ENCODE peak calls at places on chromosomes 6 and 20, in four cellular contexts. Q, Z, G and H are unnamed samples. For H3K4me1, the result is how much of the 10 kb centered on the place peaks cover.

GRCh38 chr6:167045828-167046580 is 46.8 kb downstream of the CEP43 start:
- DNase-seq in G (no peak), Z (no peak), Q (no peak), H (no peak)

GRCh38 chr6:97586344-97586743 is 303.3 kb upstream of the MMS22L start:
- DNase-seq in G (no peak), Q (no peak), Z (no peak), H (no peak)

GRCh38 chr6:48628316-48628715 is 517.3 kb upstream of the PTCHD4 start:
- DNase-seq in Z (no peak), G (no peak), Q (no peak), H (no peak)

GRCh38 chr20:58447733-58448391 is 58.8 kb downstream of the VAPB start:
- DNase-seq in Q (peak), G (peak), Z (no peak), H (peak)

GRCh38 chr20:58366016-58366415 is 23.0 kb upstream of the VAPB start:
- DNase-seq in Q (no peak), Z (no peak), G (no peak), H (no peak)

GRCh38 chr6:81171991-81172740 is 580.3 kb downstream of the TENT5A start:
- DNase-seq in Z (no peak), G (no peak), Q (peak), H (no peak)

GRCh38 chr20:14729390-14729789 is 392.0 kb upstream of the FLRT3 start:
- DNase-seq in G (no peak), Z (no peak), Q (no peak), H (no peak)

GRCh38 chr6:1379026-1379809 is 10.2 kb upstream of the FOXF2 start:
- DNase-seq in G (no peak), Z (peak), Q (no peak), H (no peak)

GRCh38 chr6:128807577-128807976 is 75.4 kb upstream of the LAMA2 start:
- DNase-seq in Q (no peak), G (no peak), Z (no peak), H (peak)

GRCh38 chr6:138246650-138247440 is 28.6 kb upstream of the PBOV1 start:
- DNase-seq in Z (no peak), Q (no peak), G (no peak), H (no peak)

GRCh38 chr6:15290067-15290641 is 44.3 kb downstream of the JARID2 start:
- DNase-seq in Q (no peak), Z (no peak), G (no peak), H (no peak)
- H3K4me1 ChIP-seq in Q (under half), Z (under half), G (under half), H (under half)

GRCh38 chr6:23269436-23269835 is 700.1 kb downstream of the HDGFL1 start:
- DNase-seq in Q (no peak), Z (no peak), G (no peak), H (no peak)
- H3K4me1 ChIP-seq in Q (under half), Z (under half), G (under half), H (under half)

DNA sequence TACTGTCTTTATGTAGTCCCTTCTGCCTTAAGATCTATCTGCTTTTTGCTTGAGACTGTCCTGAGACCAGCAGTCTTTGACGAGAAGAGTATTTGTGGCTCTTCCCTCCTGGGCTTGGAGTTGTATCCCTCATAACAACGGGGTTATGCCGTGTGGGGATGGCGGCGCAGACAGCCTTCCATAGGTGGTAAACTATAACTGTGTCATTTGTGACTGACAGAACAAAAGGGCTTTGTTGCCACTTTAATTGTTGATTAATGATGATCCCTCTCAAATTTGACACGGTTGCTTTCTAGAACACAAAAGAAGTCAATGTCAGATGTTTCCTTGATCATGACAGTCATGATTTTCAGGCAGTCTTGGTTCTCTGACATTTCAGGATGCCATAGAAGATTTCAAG is 196.6 kb downstream of the JARID2 start:
- DNase-seq in Z (no peak), Q (no peak), G (no peak), H (no peak)
- H3K4me1 ChIP-seq in Z (half or more), Q (under half), G (under half), H (under half)

GRCh38 chr6:42227173-42227850 is 9.7 kb upstream of the MRPS10 start:
- DNase-seq in G (no peak), Q (no peak), Z (no peak), H (no peak)
- H3K4me1 ChIP-seq in G (under half), Q (under half), Z (under half), H (under half)

DNA sequence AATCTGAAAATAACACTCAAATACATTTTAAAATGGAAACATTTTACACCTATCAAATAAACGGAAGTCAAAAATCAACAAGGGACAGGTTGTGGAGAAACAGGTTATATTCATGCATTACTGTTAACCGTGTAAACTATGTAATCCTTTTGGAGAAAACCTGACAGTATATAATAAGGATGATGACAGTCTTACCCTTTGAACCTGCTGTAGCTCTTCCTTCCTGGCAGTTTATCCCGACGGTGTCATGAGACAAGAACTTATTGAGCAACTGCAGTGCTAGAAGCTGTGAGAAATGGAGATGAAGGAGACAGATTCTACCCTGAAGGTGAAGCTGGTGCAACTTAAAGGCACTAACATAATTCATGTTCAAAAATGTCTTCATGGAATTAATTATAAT is 76.7 kb downstream of the PLEKHG1 start:
- DNase-seq in Z (no peak), Q (no peak), G (no peak), H (no peak)
- H3K4me1 ChIP-seq in Z (under half), Q (under half), G (under half), H (under half)

GRCh38 chr6:142324111-142324510 is 22.3 kb downstream of the ADGRG6 start:
- DNase-seq in Q (no peak), Z (no peak), G (no peak), H (no peak)
- H3K4me1 ChIP-seq in Q (under half), Z (under half), G (under half), H (under half)

DNA sequence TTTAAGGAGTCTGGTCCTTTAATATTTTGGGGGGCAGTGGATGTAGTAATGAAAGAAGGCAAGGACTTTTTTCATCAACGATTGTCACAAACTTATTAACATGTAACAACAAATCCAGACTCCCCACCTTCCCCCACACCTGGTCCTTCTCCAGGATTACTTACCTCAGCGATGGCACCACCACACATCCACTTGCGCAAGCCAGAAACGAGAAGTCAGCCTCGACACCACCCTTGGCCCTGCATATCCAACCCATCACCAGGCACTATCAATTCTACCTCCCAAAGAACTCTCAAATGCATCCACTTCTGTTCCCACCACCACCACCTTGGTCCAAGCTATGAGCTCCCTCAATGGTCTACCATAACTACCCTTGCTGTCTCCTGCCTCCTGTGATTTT is 6.6 kb downstream of the EZR start:
- DNase-seq in Z (no peak), G (no peak), Q (no peak), H (no peak)
- H3K4me1 ChIP-seq in Z (half or more), G (half or more), Q (under half), H (half or more)

DNA sequence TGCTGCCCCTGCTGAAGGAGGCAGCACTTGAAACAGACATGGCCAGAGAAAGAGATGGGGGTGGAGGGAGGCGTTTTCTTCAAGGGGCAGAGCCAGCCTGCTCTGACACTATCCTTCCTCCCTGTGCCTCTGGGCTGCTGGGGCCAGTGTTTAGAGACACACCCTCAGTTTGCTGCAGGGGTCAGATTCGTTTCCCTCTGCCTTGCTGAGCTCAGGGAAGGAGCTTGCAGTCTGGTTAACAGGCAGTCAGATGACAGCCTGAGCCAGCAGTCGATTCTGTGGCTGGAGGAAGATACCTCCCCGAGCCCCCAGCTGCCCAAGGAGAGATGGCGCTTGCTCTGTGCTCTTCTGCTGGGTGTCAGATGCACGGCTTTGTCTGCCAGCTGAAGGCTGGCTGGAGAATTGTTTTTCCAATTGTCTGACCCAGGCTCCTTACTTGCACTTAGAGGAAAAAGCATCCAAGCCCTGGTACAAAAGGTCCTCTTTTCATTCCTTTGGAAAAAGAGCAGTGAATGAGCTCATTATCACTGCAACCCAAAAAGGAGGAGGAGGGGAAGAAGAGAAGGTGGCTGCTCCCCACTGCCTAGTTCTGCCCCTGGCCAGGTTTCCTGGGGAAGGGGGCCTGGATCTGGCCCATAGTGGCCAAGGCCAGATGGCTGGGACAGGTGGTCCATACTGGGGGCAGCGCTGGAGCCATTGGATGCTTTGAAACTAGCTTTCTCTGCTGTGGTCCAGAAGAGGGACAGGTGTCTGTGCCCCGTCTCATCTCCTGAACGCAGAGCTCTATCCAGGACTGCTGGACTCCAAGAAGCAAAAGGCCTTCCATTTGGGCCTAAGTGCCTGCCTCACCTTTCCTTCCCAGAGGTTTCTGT is 88.2 kb downstream of the TCP11 start:
- DNase-seq in Z (no peak), G (peak), Q (peak), H (no peak)
- H3K4me1 ChIP-seq in Z (half or more), G (under half), Q (under half), H (under half)

DNA sequence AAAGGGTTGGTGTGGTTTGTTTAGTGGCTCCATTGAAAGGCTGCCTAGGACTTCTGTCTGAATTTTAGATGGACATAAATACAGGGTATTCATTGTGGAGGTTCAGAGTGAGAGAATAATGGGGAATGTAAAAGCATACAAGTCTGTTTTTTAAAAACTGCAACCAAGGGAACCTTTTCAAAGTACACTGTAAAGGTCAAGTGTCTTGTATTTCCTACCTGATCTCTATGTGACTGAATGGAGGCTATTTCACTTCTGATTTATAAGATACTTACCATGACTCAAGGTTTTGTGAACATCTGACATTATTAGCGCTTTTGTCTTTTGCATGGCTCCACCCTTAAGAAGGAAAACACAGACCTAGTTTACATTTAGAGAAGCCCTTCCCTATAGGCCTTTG is 126.5 kb downstream of the ZFAND3 start:
- DNase-seq in G (no peak), Q (no peak), Z (no peak), H (no peak)
- H3K4me1 ChIP-seq in G (under half), Q (under half), Z (half or more), H (under half)

GRCh38 chr6:34340906-34341480 is 51.5 kb downstream of the NUDT3 start:
- DNase-seq in Z (no peak), Q (no peak), G (no peak), H (no peak)

GRCh38 chr6:34343823-34344222 is 48.6 kb downstream of the NUDT3 start:
- DNase-seq in Q (no peak), G (no peak), Z (no peak), H (no peak)

GRCh38 chr6:34340394-34340793 is 52.1 kb downstream of the NUDT3 start:
- DNase-seq in Q (no peak), G (no peak), Z (no peak), H (no peak)

GRCh38 chr6:34341481-34341971 is 50.9 kb downstream of the NUDT3 start:
- DNase-seq in G (no peak), Z (no peak), Q (no peak), H (no peak)

GRCh38 chr6:34342247-34342646 is 50.2 kb downstream of the NUDT3 start:
- DNase-seq in G (no peak), Z (no peak), Q (no peak), H (no peak)
- H3K4me1 ChIP-seq in G (under half), Z (half or more), Q (under half), H (under half)